ENCODE peak calls at places on chromosomes 2 and 18, in six cellular contexts. Y is neural progenitor cell, R is fibroblast of pulmonary artery, M is Panc1, A is fibroblast of lung, I is kidney. B is an unnamed sample.

GRCh38 chr18:24427484-24427883 is 1.0 kb downstream of the IMPACT start:
- DNase-seq in Y (peak; percentile 13), R (peak; percentile 34), M (no peak), A (peak; percentile 32), I (no peak), B (no peak)

GRCh38 chr18:21361297-21361880 is 119.4 kb downstream of the GREB1L start:
- DNase-seq in Y (peak; percentile 62), R (no peak), M (no peak), A (no peak), I (no peak), B (no peak)

GRCh38 chr2:49811502-49811901 is 657.2 kb upstream of the FSHR start:
- DNase-seq in Y (no peak), R (no peak), M (no peak), A (no peak), I (no peak), B (no peak)

GRCh38 chr2:104473568-104473967 is 380.3 kb upstream of the POU3F3 start:
- DNase-seq in Y (peak; percentile 33), R (no peak), M (no peak), A (no peak), I (no peak), B (peak; percentile 3)

GRCh38 chr2:109418716-109419115 is 195.1 kb downstream of the SEPTIN10 start:
- DNase-seq in Y (no peak), R (no peak), M (no peak), A (no peak), I (peak; percentile 34), B (no peak)

GRCh38 chr18:53018791-53019190 is 678.8 kb downstream of the DCC start:
- DNase-seq in Y (peak; percentile 44), R (peak; percentile 1), M (no peak), A (no peak), I (no peak), B (no peak)

GRCh38 chr2:109440507-109441156 is 173.1 kb downstream of the SEPTIN10 start:
- DNase-seq in Y (no peak), R (peak; percentile 27), M (no peak), A (no peak), I (no peak), B (no peak)

GRCh38 chr2:187497858-187498463 is 49.9 kb upstream of the CALCRL start:
- DNase-seq in Y (peak; percentile 7), R (peak; percentile 38), M (no peak), A (peak; percentile 45), I (no peak), B (no peak)

GRCh38 chr2:109523536-109524361 is 90.0 kb downstream of the SEPTIN10 start:
- DNase-seq in Y (no peak), R (no peak), M (no peak), A (no peak), I (peak; percentile 46), B (no peak)

GRCh38 chr2:160294339-160294803 is 94.3 kb upstream of the ITGB6 start:
- DNase-seq in Y (no peak), R (peak; percentile 98), M (no peak), A (peak; percentile 93), I (peak; percentile 61), B (no peak)

GRCh38 chr18:58661423-58661822 is 9.8 kb upstream of the MALT1 start:
- DNase-seq in Y (peak; percentile 13), R (peak; percentile 40), M (no peak), A (peak; percentile 22), I (no peak), B (no peak)

GRCh38 chr18:76894947-76895346 is 72.6 kb downstream of the ZNF236 start:
- DNase-seq in Y (no peak), R (no peak), M (no peak), A (no peak), I (no peak), B (no peak)

GRCh38 chr18:39909706-39910105 is 2045.3 kb upstream of the PIK3C3 start:
- DNase-seq in Y (no peak), R (no peak), M (no peak), A (peak; percentile 44), I (no peak), B (no peak)

GRCh38 chr18:29962579-29962978 is 1080.0 kb downstream of the DSC3 start:
- DNase-seq in Y (no peak), R (no peak), M (no peak), A (no peak), I (no peak), B (no peak)

GRCh38 chr18:29960539-29960938 is 1082.0 kb downstream of the DSC3 start:
- DNase-seq in Y (no peak), R (no peak), M (no peak), A (no peak), I (no peak), B (no peak)
- H3K4me3 ChIP-seq in Y (no peak overlapping the region), R (no peak overlapping the region), M (no peak overlapping the region), A (no peak overlapping the region), I (no peak overlapping the region), B (no peak overlapping the region)

GRCh38 chr18:31694297-31694696 is 9.9 kb upstream of the B4GALT6 start:
- DNase-seq in Y (no peak), R (no peak), M (no peak), A (no peak), I (no peak), B (no peak)
- TF ChIP-seq CTCF in Y (no peak), R (no peak), M (no peak), A (no peak), I (no peak), B (no peak)

GRCh38 chr2:70553584-70554337 is at the start of gene TGFA:
- DNase-seq in Y (peak; percentile 91), R (peak; percentile 27), M (no peak), A (peak; percentile 2), I (peak; percentile 95), B (no peak)
- H3K4me3 ChIP-seq in Y (peak within 1 kb of the TSS; percentile 75), R (peak within 1 kb of the TSS; percentile 45), M (peak within 1 kb of the TSS; percentile 48), A (peak within 1 kb of the TSS; percentile 36), I (peak within 1 kb of the TSS; percentile 70), B (peak within 1 kb of the TSS; percentile 94)

DNA sequence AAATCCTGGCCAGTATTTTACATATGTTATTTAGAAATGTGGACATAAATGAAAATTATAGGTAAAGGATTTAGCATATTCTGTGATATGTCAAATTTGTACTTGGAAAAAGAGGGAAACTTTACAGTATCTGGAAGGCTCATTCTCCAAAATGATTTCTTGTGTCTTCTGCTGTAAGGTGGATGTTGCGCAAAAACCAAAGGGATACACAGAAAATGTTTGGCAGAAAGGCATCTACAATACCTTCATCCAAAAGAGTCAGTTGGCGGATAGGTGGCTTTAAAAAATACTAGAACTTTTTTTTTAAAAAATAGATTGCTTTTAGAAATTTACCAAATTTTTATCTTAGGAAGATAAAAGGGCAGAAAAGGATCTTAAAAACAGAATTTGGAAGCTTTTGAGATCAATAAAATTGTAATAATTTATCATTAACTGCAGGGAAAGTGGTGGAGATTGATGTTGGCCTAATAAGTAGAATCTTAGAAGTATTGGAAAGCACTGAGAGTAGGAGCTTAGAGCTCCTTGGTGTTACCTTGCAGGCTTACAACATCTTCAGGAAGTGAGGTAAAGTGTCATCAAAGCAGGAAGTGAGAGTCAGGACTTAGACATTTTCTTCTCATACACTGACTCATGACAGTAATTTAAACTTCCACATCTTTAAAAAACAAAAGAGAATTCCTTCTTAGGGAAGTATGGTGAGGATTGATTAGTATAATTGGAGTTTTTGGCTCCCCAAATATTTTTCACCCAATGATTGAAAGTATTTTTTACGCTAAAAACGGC is 2.1 kb downstream of the NABP1 start:
- DNase-seq in Y (no peak), R (peak; percentile 78), M (no peak), A (peak; percentile 64), I (no peak), B (no peak)
- TF ChIP-seq CTCF in Y (no peak), R (no peak), M (no peak), A (no peak), I (no peak), B (no peak)

DNA sequence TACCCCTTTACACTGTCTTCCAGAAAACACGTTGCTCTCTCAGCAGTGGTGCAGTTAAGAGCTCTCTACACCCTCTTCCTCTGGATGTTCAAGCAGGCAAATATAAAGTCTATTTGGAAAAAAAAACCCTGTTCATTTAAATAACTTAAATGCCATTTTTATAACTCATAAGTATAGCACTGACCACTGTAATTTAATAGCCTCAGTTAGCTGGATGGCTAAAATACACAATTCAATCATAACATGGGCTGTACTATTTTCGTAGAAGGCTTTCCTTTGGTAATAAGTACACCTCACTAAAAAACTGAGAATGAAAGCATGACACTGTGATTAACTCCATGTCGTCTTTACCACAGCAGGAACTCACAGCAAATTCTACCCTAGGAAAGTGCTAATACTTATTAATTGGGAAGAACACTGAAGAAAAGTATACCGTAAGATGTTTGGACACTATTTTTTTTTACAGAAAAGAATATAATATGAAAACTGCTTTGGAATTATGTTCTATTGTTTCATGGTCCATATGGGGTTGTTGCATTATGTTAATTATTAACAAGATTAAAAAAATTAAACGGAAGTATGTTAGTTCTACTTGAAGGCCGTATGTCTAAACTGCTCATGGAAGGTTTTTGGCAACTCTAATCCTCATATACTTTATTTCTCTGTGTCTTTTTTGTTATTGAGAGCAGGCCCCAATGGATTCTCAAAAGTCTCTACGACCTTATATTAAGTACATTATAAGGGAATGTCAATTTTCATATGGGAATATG is 269.1 kb downstream of the ZNF385B start:
- DNase-seq in Y (no peak), R (no peak), M (no peak), A (peak; percentile 83), I (no peak), B (no peak)
- H3K4me3 ChIP-seq in Y (no peak overlapping the region), R (no peak overlapping the region), M (no peak overlapping the region), A (no peak overlapping the region), I (no peak overlapping the region), B (no peak overlapping the region)

B was measured in epithelial cell of proximal tubule.